ENCODE peak calls at places on chromosome 15, in nine cellular contexts. One of them, this sample, is unnamed.

GRCh38 chr15:70799667-70800450 is 36.5 kb upstream of the UACA start:
- DNase-seq in H7: no peak
- DNase-seq in NCI-H1092 treated with DMSO at 0.1 percent for 48 hours: no peak
- DNase-seq in small intestine: no peak
- DNase-seq in astrocyte of the spinal cord: peak; percentile 98
- DNase-seq in GM19239: no peak
- DNase-seq in NCI-H226: peak; percentile 99
- DNase-seq in AG10803: peak; percentile 98
- DNase-seq in heart right ventricle: peak; percentile 35
- DNase-seq in this sample: no peak

GRCh38 chr15:27095809-27096580 is 125.0 kb downstream of the GABRG3 start:
- DNase-seq in NCI-H1092 treated with DMSO at 0.1 percent for 48 hours: peak; percentile 3
- DNase-seq in GM19239: no peak
- DNase-seq in H7: no peak
- DNase-seq in AG10803: peak; percentile 34
- DNase-seq in heart right ventricle: no peak
- DNase-seq in small intestine: peak; percentile 80
- DNase-seq in NCI-H226: no peak
- DNase-seq in astrocyte of the spinal cord: no peak
- DNase-seq in this sample: no peak

GRCh38 chr15:63407612-63408011 is 26.0 kb upstream of the CA12 start:
- DNase-seq in GM19239: no peak
- DNase-seq in astrocyte of the spinal cord: no peak
- DNase-seq in H7: no peak
- DNase-seq in AG10803: no peak
- DNase-seq in NCI-H226: no peak
- DNase-seq in heart right ventricle: no peak
- DNase-seq in NCI-H1092 treated with DMSO at 0.1 percent for 48 hours: peak; percentile 26
- DNase-seq in small intestine: no peak
- DNase-seq in this sample: no peak

GRCh38 chr15:90665288-90666134 is 51.6 kb upstream of the BLM start:
- DNase-seq in NCI-H226: peak; percentile 67
- DNase-seq in AG10803: peak; percentile 62
- DNase-seq in NCI-H1092 treated with DMSO at 0.1 percent for 48 hours: no peak
- DNase-seq in small intestine: peak; percentile 52
- DNase-seq in H7: peak; percentile 69
- DNase-seq in astrocyte of the spinal cord: peak; percentile 46
- DNase-seq in GM19239: peak; percentile 37
- DNase-seq in heart right ventricle: peak; percentile 68
- DNase-seq in this sample: peak; percentile 58

GRCh38 chr15:29937956-29938355 is 115.7 kb upstream of the TJP1 start:
- DNase-seq in small intestine: no peak
- DNase-seq in AG10803: no peak
- DNase-seq in astrocyte of the spinal cord: peak; percentile 71
- DNase-seq in H7: no peak
- DNase-seq in heart right ventricle: no peak
- DNase-seq in GM19239: no peak
- DNase-seq in NCI-H1092 treated with DMSO at 0.1 percent for 48 hours: no peak
- DNase-seq in NCI-H226: no peak
- DNase-seq in this sample: no peak

GRCh38 chr15:77974098-77974414 is 103.5 kb downstream of the TBC1D2B start:
- DNase-seq in NCI-H1092 treated with DMSO at 0.1 percent for 48 hours: peak; percentile 29
- DNase-seq in NCI-H226: peak; percentile 76
- DNase-seq in H7: peak; percentile 18
- DNase-seq in AG10803: peak; percentile 77
- DNase-seq in heart right ventricle: peak; percentile 64
- DNase-seq in GM19239: no peak
- DNase-seq in small intestine: peak; percentile 38
- DNase-seq in astrocyte of the spinal cord: peak; percentile 65
- DNase-seq in this sample: no peak

GRCh38 chr15:40830884-40831283 is 2.4 kb upstream of the PPP1R14D start:
- DNase-seq in GM19239: no peak
- DNase-seq in NCI-H1092 treated with DMSO at 0.1 percent for 48 hours: peak; percentile 94
- DNase-seq in small intestine: no peak
- DNase-seq in H7: no peak
- DNase-seq in AG10803: no peak
- DNase-seq in heart right ventricle: no peak
- DNase-seq in NCI-H226: no peak
- DNase-seq in astrocyte of the spinal cord: no peak
- DNase-seq in this sample: no peak

GRCh38 chr15:48090666-48091065 is 30.1 kb upstream of the SLC24A5 start:
- DNase-seq in GM19239: no peak
- DNase-seq in small intestine: no peak
- DNase-seq in AG10803: no peak
- DNase-seq in NCI-H226: no peak
- DNase-seq in H7: no peak
- DNase-seq in heart right ventricle: no peak
- DNase-seq in NCI-H1092 treated with DMSO at 0.1 percent for 48 hours: no peak
- DNase-seq in astrocyte of the spinal cord: no peak
- DNase-seq in this sample: no peak

GRCh38 chr15:92430067-92430435 is 36.4 kb downstream of the ST8SIA2 start:
- DNase-seq in H7: no peak
- DNase-seq in astrocyte of the spinal cord: peak; percentile 23
- DNase-seq in heart right ventricle: no peak
- DNase-seq in small intestine: no peak
- DNase-seq in GM19239: no peak
- DNase-seq in NCI-H1092 treated with DMSO at 0.1 percent for 48 hours: no peak
- DNase-seq in AG10803: peak; percentile 44
- DNase-seq in NCI-H226: no peak
- DNase-seq in this sample: no peak

GRCh38 chr15:68186671-68187397 is 18.3 kb downstream of the CALML4 start:
- DNase-seq in astrocyte of the spinal cord: peak; percentile 80
- DNase-seq in heart right ventricle: no peak
- DNase-seq in NCI-H1092 treated with DMSO at 0.1 percent for 48 hours: no peak
- DNase-seq in H7: no peak
- DNase-seq in small intestine: no peak
- DNase-seq in AG10803: peak; percentile 82
- DNase-seq in GM19239: no peak
- DNase-seq in NCI-H226: peak; percentile 37
- DNase-seq in this sample: no peak

GRCh38 chr15:45126535-45127158 is 3.0 kb downstream of the DUOXA1 start:
- DNase-seq in NCI-H1092 treated with DMSO at 0.1 percent for 48 hours: no peak
- DNase-seq in GM19239: no peak
- DNase-seq in H7: no peak
- DNase-seq in AG10803: peak; percentile 29
- DNase-seq in astrocyte of the spinal cord: no peak
- DNase-seq in NCI-H226: no peak
- DNase-seq in small intestine: peak; percentile 63
- DNase-seq in heart right ventricle: no peak
- DNase-seq in this sample: peak; percentile 28

GRCh38 chr15:64858136-64858535 is 16.4 kb downstream of the PLEKHO2 start:
- DNase-seq in AG10803: no peak
- DNase-seq in GM19239: no peak
- DNase-seq in NCI-H1092 treated with DMSO at 0.1 percent for 48 hours: no peak
- DNase-seq in small intestine: no peak
- DNase-seq in astrocyte of the spinal cord: no peak
- DNase-seq in heart right ventricle: no peak
- DNase-seq in H7: no peak
- DNase-seq in NCI-H226: no peak
- DNase-seq in this sample: no peak

GRCh38 chr15:53791616-53792015 is 32.2 kb upstream of the WDR72 start:
- DNase-seq in GM19239: no peak
- DNase-seq in AG10803: no peak
- DNase-seq in NCI-H226: peak; percentile 26
- DNase-seq in NCI-H1092 treated with DMSO at 0.1 percent for 48 hours: no peak
- DNase-seq in heart right ventricle: no peak
- DNase-seq in H7: no peak
- DNase-seq in small intestine: peak; percentile 94
- DNase-seq in astrocyte of the spinal cord: no peak
- DNase-seq in this sample: no peak

GRCh38 chr15:100966997-100967396 is 47.8 kb downstream of the LRRK1 start:
- DNase-seq in H7: no peak
- DNase-seq in NCI-H226: no peak
- DNase-seq in heart right ventricle: no peak
- DNase-seq in astrocyte of the spinal cord: no peak
- DNase-seq in GM19239: peak; percentile 65
- DNase-seq in small intestine: no peak
- DNase-seq in AG10803: no peak
- DNase-seq in NCI-H1092 treated with DMSO at 0.1 percent for 48 hours: no peak
- DNase-seq in this sample: no peak

GRCh38 chr15:55151621-55152020 is 45.1 kb downstream of the RSL24D1 start:
- DNase-seq in astrocyte of the spinal cord: no peak
- DNase-seq in heart right ventricle: no peak
- DNase-seq in small intestine: no peak
- DNase-seq in NCI-H226: no peak
- DNase-seq in AG10803: no peak
- DNase-seq in H7: no peak
- DNase-seq in NCI-H1092 treated with DMSO at 0.1 percent for 48 hours: peak; percentile 28
- DNase-seq in GM19239: no peak
- DNase-seq in this sample: no peak

GRCh38 chr15:45116482-45117326 is 2.6 kb downstream of the DUOXA2 start:
- DNase-seq in NCI-H1092 treated with DMSO at 0.1 percent for 48 hours: no peak
- DNase-seq in NCI-H226: no peak
- DNase-seq in AG10803: no peak
- DNase-seq in astrocyte of the spinal cord: no peak
- DNase-seq in GM19239: no peak
- DNase-seq in H7: peak; percentile 75
- DNase-seq in small intestine: no peak
- DNase-seq in heart right ventricle: no peak
- DNase-seq in this sample: no peak

GRCh38 chr15:45921376-45921775 is 286.5 kb downstream of the SQOR start:
- DNase-seq in H7: no peak
- DNase-seq in small intestine: no peak
- DNase-seq in heart right ventricle: no peak
- DNase-seq in GM19239: no peak
- DNase-seq in AG10803: peak; percentile 59
- DNase-seq in NCI-H1092 treated with DMSO at 0.1 percent for 48 hours: no peak
- DNase-seq in NCI-H226: no peak
- DNase-seq in astrocyte of the spinal cord: no peak
- DNase-seq in this sample: no peak

GRCh38 chr15:58503139-58504027 is 71.6 kb downstream of the LIPC start:
- DNase-seq in small intestine: peak; percentile 76
- DNase-seq in GM19239: no peak
- DNase-seq in NCI-H226: no peak
- DNase-seq in heart right ventricle: no peak
- DNase-seq in astrocyte of the spinal cord: no peak
- DNase-seq in NCI-H1092 treated with DMSO at 0.1 percent for 48 hours: no peak
- DNase-seq in AG10803: no peak
- DNase-seq in H7: no peak
- DNase-seq in this sample: no peak

GRCh38 chr15:62857411-62857853 is 185.1 kb upstream of the TPM1 start:
- DNase-seq in GM19239: no peak
- DNase-seq in H7: no peak
- DNase-seq in AG10803: no peak
- DNase-seq in astrocyte of the spinal cord: no peak
- DNase-seq in NCI-H1092 treated with DMSO at 0.1 percent for 48 hours: no peak
- DNase-seq in NCI-H226: peak; percentile 68
- DNase-seq in small intestine: no peak
- DNase-seq in heart right ventricle: no peak
- DNase-seq in this sample: no peak

GRCh38 chr15:92460023-92460422 is 66.3 kb downstream of the ST8SIA2 start:
- DNase-seq in GM19239: no peak
- DNase-seq in heart right ventricle: no peak
- DNase-seq in NCI-H226: no peak
- DNase-seq in AG10803: no peak
- DNase-seq in NCI-H1092 treated with DMSO at 0.1 percent for 48 hours: no peak
- DNase-seq in astrocyte of the spinal cord: no peak
- DNase-seq in H7: no peak
- DNase-seq in small intestine: no peak
- DNase-seq in this sample: no peak

GRCh38 chr15:58460872-58461271 is 29.1 kb downstream of the LIPC start:
- DNase-seq in AG10803: no peak
- DNase-seq in GM19239: no peak
- DNase-seq in small intestine: no peak
- DNase-seq in H7: no peak
- DNase-seq in astrocyte of the spinal cord: no peak
- DNase-seq in heart right ventricle: no peak
- DNase-seq in NCI-H226: no peak
- DNase-seq in NCI-H1092 treated with DMSO at 0.1 percent for 48 hours: no peak
- DNase-seq in this sample: no peak

GRCh38 chr15:70049701-70050445 is 47.8 kb downstream of the TLE3 start:
- DNase-seq in AG10803: no peak
- DNase-seq in NCI-H1092 treated with DMSO at 0.1 percent for 48 hours: no peak
- DNase-seq in astrocyte of the spinal cord: no peak
- DNase-seq in heart right ventricle: no peak
- DNase-seq in NCI-H226: no peak
- DNase-seq in small intestine: no peak
- DNase-seq in H7: peak; percentile 59
- DNase-seq in GM19239: no peak
- DNase-seq in this sample: no peak

GRCh38 chr15:82805994-82806406 is at the start of gene FSD2:
- DNase-seq in NCI-H1092 treated with DMSO at 0.1 percent for 48 hours: no peak
- DNase-seq in astrocyte of the spinal cord: no peak
- DNase-seq in small intestine: no peak
- DNase-seq in NCI-H226: no peak
- DNase-seq in GM19239: peak; percentile 45
- DNase-seq in AG10803: no peak
- DNase-seq in heart right ventricle: peak; percentile 72
- DNase-seq in H7: no peak
- DNase-seq in this sample: no peak

GRCh38 chr15:45855907-45856579 is 221.2 kb downstream of the SQOR start:
- DNase-seq in NCI-H226: no peak
- DNase-seq in heart right ventricle: no peak
- DNase-seq in H7: no peak
- DNase-seq in NCI-H1092 treated with DMSO at 0.1 percent for 48 hours: no peak
- DNase-seq in AG10803: no peak
- DNase-seq in GM19239: no peak
- DNase-seq in small intestine: no peak
- DNase-seq in astrocyte of the spinal cord: no peak
- DNase-seq in this sample: no peak

GRCh38 chr15:65323071-65323511 is 18.6 kb downstream of the RNU5B-1 start:
- DNase-seq in NCI-H226: no peak
- DNase-seq in astrocyte of the spinal cord: peak; percentile 33
- DNase-seq in GM19239: no peak
- DNase-seq in H7: peak; percentile 49
- DNase-seq in small intestine: no peak
- DNase-seq in AG10803: peak; percentile 25
- DNase-seq in heart right ventricle: peak; percentile 79
- DNase-seq in NCI-H1092 treated with DMSO at 0.1 percent for 48 hours: peak; percentile 89
- DNase-seq in this sample: no peak

GRCh38 chr15:51649659-51650521 is 27.3 kb upstream of the DMXL2 start:
- DNase-seq in GM19239: peak; percentile 36
- DNase-seq in H7: peak; percentile 53
- DNase-seq in small intestine: peak; percentile 86
- DNase-seq in astrocyte of the spinal cord: peak; percentile 79
- DNase-seq in NCI-H1092 treated with DMSO at 0.1 percent for 48 hours: peak; percentile 83
- DNase-seq in AG10803: peak; percentile 77
- DNase-seq in heart right ventricle: peak; percentile 62
- DNase-seq in NCI-H226: peak; percentile 65
- DNase-seq in this sample: peak; percentile 87

GRCh38 chr15:37046876-37047614 is 53.3 kb downstream of the MEIS2 start:
- DNase-seq in small intestine: peak; percentile 47
- DNase-seq in AG10803: peak; percentile 55
- DNase-seq in heart right ventricle: no peak
- DNase-seq in GM19239: no peak
- DNase-seq in NCI-H1092 treated with DMSO at 0.1 percent for 48 hours: no peak
- DNase-seq in NCI-H226: peak; percentile 83
- DNase-seq in H7: peak; percentile 15
- DNase-seq in astrocyte of the spinal cord: peak; percentile 63
- DNase-seq in this sample: no peak

GRCh38 chr15:68279218-68279533 is 1.6 kb downstream of the FEM1B start:
- DNase-seq in AG10803: no peak
- DNase-seq in small intestine: no peak
- DNase-seq in NCI-H226: no peak
- DNase-seq in astrocyte of the spinal cord: no peak
- DNase-seq in NCI-H1092 treated with DMSO at 0.1 percent for 48 hours: no peak
- DNase-seq in H7: no peak
- DNase-seq in heart right ventricle: no peak
- DNase-seq in GM19239: no peak
- DNase-seq in this sample: no peak

GRCh38 chr15:60733196-60733595 is 254.3 kb upstream of the ICE2 start:
- DNase-seq in AG10803: no peak
- DNase-seq in GM19239: no peak
- DNase-seq in H7: no peak
- DNase-seq in NCI-H226: no peak
- DNase-seq in small intestine: no peak
- DNase-seq in heart right ventricle: no peak
- DNase-seq in NCI-H1092 treated with DMSO at 0.1 percent for 48 hours: no peak
- DNase-seq in astrocyte of the spinal cord: no peak
- DNase-seq in this sample: no peak

GRCh38 chr15:87563840-87564239 is 692.7 kb downstream of the NTRK3 start:
- DNase-seq in H7: no peak
- DNase-seq in NCI-H1092 treated with DMSO at 0.1 percent for 48 hours: no peak
- DNase-seq in small intestine: no peak
- DNase-seq in AG10803: no peak
- DNase-seq in NCI-H226: no peak
- DNase-seq in GM19239: no peak
- DNase-seq in astrocyte of the spinal cord: no peak
- DNase-seq in heart right ventricle: no peak
- DNase-seq in this sample: no peak

GRCh38 chr15:90071220-90071807 is 31.0 kb downstream of the IDH2 start:
- DNase-seq in NCI-H226: peak; percentile 55
- DNase-seq in astrocyte of the spinal cord: peak; percentile 89
- DNase-seq in small intestine: peak; percentile 81
- DNase-seq in NCI-H1092 treated with DMSO at 0.1 percent for 48 hours: peak; percentile 29
- DNase-seq in H7: peak; percentile 73
- DNase-seq in GM19239: peak; percentile 79
- DNase-seq in heart right ventricle: peak; percentile 90
- DNase-seq in AG10803: peak; percentile 83
- DNase-seq in this sample: peak; percentile 85

This sample was measured in AML-193.